ENCODE peak calls at places on chromosome 4, in nine cellular contexts. J is mesendoderm, F is HCT116, Y is hepatocyte, C is GM23248, S is neural progenitor cell, M is trophoblast cell, I is MM.1S, T is SK-N-SH. O is an unnamed sample.

GRCh38 chr4:4474496-4474895 is 67.4 kb downstream of the STX18 start:
- DNase-seq in J (no peak), F (no peak), Y (no peak), C (no peak), S (no peak), M (no peak), I (no peak), T (no peak), O (no peak)

GRCh38 chr4:184238072-184238743 is 20.5 kb upstream of the ENPP6 start:
- DNase-seq in J (no peak), F (no peak), Y (no peak), C (no peak), S (no peak), M (no peak), I (no peak), T (peak; percentile 68), O (no peak)

GRCh38 chr4:77538144-77538543 is 67.5 kb upstream of the CXCL13 start:
- DNase-seq in J (no peak), F (peak; percentile 22), Y (no peak), C (peak; percentile 60), S (no peak), M (no peak), I (peak; percentile 58), T (no peak), O (peak; percentile 83)

GRCh38 chr4:48490012-48490679 is at the start of gene ZAR1:
- DNase-seq in J (peak; percentile 21), F (no peak), Y (peak; percentile 19), C (peak; percentile 20), S (peak; percentile 60), M (peak; percentile 19), I (no peak), T (no peak), O (no peak)

GRCh38 chr4:11914406-11914805 is 485.7 kb upstream of the HS3ST1 start:
- DNase-seq in J (peak; percentile 95), F (no peak), Y (no peak), C (no peak), S (peak; percentile 93), M (peak; percentile 79), I (no peak), T (no peak), O (no peak)

GRCh38 chr4:159071178-159071968 is 31.5 kb upstream of the RAPGEF2 start:
- DNase-seq in J (peak; percentile 95), F (peak; percentile 13), Y (peak; percentile 59), C (peak; percentile 65), S (no peak), M (peak; percentile 88), I (no peak), T (no peak), O (peak; percentile 71)

GRCh38 chr4:152778656-152779512 is 646 bp downstream of the TIGD4 start:
- DNase-seq in J (no peak), F (no peak), Y (peak; percentile 28), C (peak; percentile 55), S (peak; percentile 77), M (peak; percentile 17), I (peak; percentile 50), T (peak; percentile 43), O (peak; percentile 6)

GRCh38 chr4:156169011-156169410 is 215.3 kb upstream of the CTSO start:
- DNase-seq in J (peak; percentile 83), F (peak; percentile 19), Y (peak; percentile 72), C (peak; percentile 90), S (peak; percentile 70), M (peak; percentile 97), I (peak; percentile 22), T (no peak), O (peak; percentile 75)

GRCh38 chr4:20890752-20891151 is 190.5 kb downstream of the PACRGL start:
- DNase-seq in J (no peak), F (no peak), Y (no peak), C (peak; percentile 5), S (no peak), M (peak; percentile 79), I (no peak), T (no peak), O (no peak)

GRCh38 chr4:80475781-80476180 is 140.3 kb downstream of the CFAP299 start:
- DNase-seq in J (no peak), F (no peak), Y (no peak), C (no peak), S (no peak), M (no peak), I (no peak), T (no peak), O (no peak)

GRCh38 chr4:74543983-74544382 is 99.0 kb downstream of the AREG start:
- DNase-seq in J (no peak), F (no peak), Y (peak; percentile 16), C (peak; percentile 87), S (no peak), M (peak; percentile 64), I (no peak), T (no peak), O (no peak)

GRCh38 chr4:46444318-46444717 is 54.4 kb upstream of the GABRA2 start:
- DNase-seq in J (no peak), F (no peak), Y (no peak), C (no peak), S (no peak), M (no peak), I (no peak), T (no peak), O (no peak)

GRCh38 chr4:128521634-128522253 is 234.1 kb upstream of the PGRMC2 start:
- DNase-seq in J (peak; percentile 89), F (no peak), Y (no peak), C (peak; percentile 50), S (no peak), M (peak; percentile 92), I (no peak), T (no peak), O (peak; percentile 46)

GRCh38 chr4:34365891-34366290 is 1878.4 kb downstream of the ARAP2 start:
- DNase-seq in J (no peak), F (no peak), Y (no peak), C (no peak), S (no peak), M (no peak), I (no peak), T (no peak), O (no peak)

GRCh38 chr4:15776871-15777648 is 1.1 kb upstream of the CD38 start:
- DNase-seq in J (no peak), F (no peak), Y (no peak), C (no peak), S (no peak), M (no peak), I (no peak), T (no peak), O (no peak)

GRCh38 chr4:82043081-82043808 is 330.5 kb downstream of the HNRNPD start:
- DNase-seq in J (peak; percentile 76), F (no peak), Y (peak; percentile 79), C (peak; percentile 2), S (peak; percentile 23), M (peak; percentile 74), I (no peak), T (no peak), O (no peak)
- H3K4me3 ChIP-seq in J (peak overlapping the region; percentile 51), F (no peak overlapping the region), Y (peak overlapping the region; percentile 75), C (no peak overlapping the region), S (peak overlapping the region; percentile 51), M (no peak overlapping the region), I (no peak overlapping the region), T (no peak overlapping the region), O (no peak overlapping the region)

GRCh38 chr4:2576290-2576689 is 39.8 kb downstream of the FAM193A start:
- DNase-seq in J (no peak), F (no peak), Y (no peak), C (no peak), S (no peak), M (no peak), I (no peak), T (no peak), O (no peak)
- H3K79me2 ChIP-seq in J (peaks cover 68% of the 10 kb centered on the region), F (peaks cover 91% of the 10 kb centered on the region), Y (peaks cover 100% of the 10 kb centered on the region), C (peaks cover 100% of the 10 kb centered on the region), S (peaks cover 100% of the 10 kb centered on the region), M (peaks cover 8% of the 10 kb centered on the region), I (peaks cover 92% of the 10 kb centered on the region), T (peaks cover 100% of the 10 kb centered on the region), O (peaks cover 96% of the 10 kb centered on the region)

GRCh38 chr4:44071959-44072955 is 376.4 kb downstream of the KCTD8 start:
- DNase-seq in J (no peak), F (no peak), Y (no peak), C (no peak), S (peak; percentile 14), M (no peak), I (no peak), T (no peak), O (no peak)
- H3K4me3 ChIP-seq in J (no peak overlapping the region), F (no peak overlapping the region), Y (no peak overlapping the region), C (no peak overlapping the region), S (no peak overlapping the region), M (no peak overlapping the region), I (no peak overlapping the region), T (no peak overlapping the region), O (no peak overlapping the region)

GRCh38 chr4:98566491-98567008 is 91.9 kb downstream of the TSPAN5 start:
- DNase-seq in J (peak; percentile 44), F (no peak), Y (peak; percentile 24), C (peak; percentile 39), S (no peak), M (no peak), I (no peak), T (no peak), O (no peak)
- H3K79me2 ChIP-seq in J (no peaks in the 10 kb centered on the region), F (peaks cover 94% of the 10 kb centered on the region), Y (peaks cover 13% of the 10 kb centered on the region), C (peaks cover 100% of the 10 kb centered on the region), S (peaks cover 29% of the 10 kb centered on the region), M (no peaks in the 10 kb centered on the region), I (no peaks in the 10 kb centered on the region), T (peaks cover 95% of the 10 kb centered on the region), O (peaks cover 80% of the 10 kb centered on the region)

GRCh38 chr4:38672247-38673071 is 8.5 kb downstream of the KLF3 start:
- DNase-seq in J (peak; percentile 75), F (no peak), Y (no peak), C (no peak), S (peak; percentile 91), M (no peak), I (no peak), T (peak; percentile 18), O (no peak)

GRCh38 chr4:38676986-38677385 is 13.0 kb downstream of the KLF3 start:
- DNase-seq in J (no peak), F (no peak), Y (no peak), C (no peak), S (no peak), M (no peak), I (no peak), T (no peak), O (no peak)

GRCh38 chr4:38675167-38676121 is 11.4 kb downstream of the KLF3 start:
- DNase-seq in J (peak; percentile 84), F (peak; percentile 60), Y (peak; percentile 90), C (peak; percentile 80), S (peak; percentile 90), M (peak; percentile 95), I (peak; percentile 87), T (peak; percentile 73), O (peak; percentile 87)

GRCh38 chr4:38673109-38673978 is 9.3 kb downstream of the KLF3 start:
- DNase-seq in J (no peak), F (peak; percentile 56), Y (peak; percentile 70), C (peak; percentile 73), S (no peak), M (no peak), I (no peak), T (peak; percentile 21), O (peak; percentile 71)

GRCh38 chr4:38674206-38675144 is 10.5 kb downstream of the KLF3 start:
- DNase-seq in J (peak; percentile 59), F (no peak), Y (peak; percentile 48), C (peak; percentile 36), S (peak; percentile 15), M (peak; percentile 33), I (no peak), T (peak; percentile 26), O (peak; percentile 45)
- H3K4me3 ChIP-seq in J (no peak overlapping the region), F (peak overlapping the region; percentile 32), Y (peak overlapping the region; percentile 2), C (peak overlapping the region; percentile 28), S (no peak overlapping the region), M (no peak overlapping the region), I (no peak overlapping the region), T (no peak overlapping the region), O (peak overlapping the region; percentile 46)

O was measured in PC-3.